ENCODE peak calls at places on chromosomes 12 and 14, in eight cellular contexts. W is GM23248, Q is endodermal cell, E is endothelial cell of umbilical vein, P is H9, X is mammary epithelial cell, H is SK-N-SH, J is PC-3. R is an unnamed sample. For H3K4me1, the result is how much of the 10 kb centered on the place peaks cover.

GRCh38 chr12:30896461-30896860 is 30.1 kb upstream of the TSPAN11 start:
- DNase-seq in W (peak), Q (no peak), E (no peak), P (no peak), X (no peak), H (no peak), J (no peak), R (no peak)

GRCh38 chr12:69519871-69520270 is 49.7 kb downstream of the FRS2 start:
- DNase-seq in W (no peak), Q (no peak), E (no peak), P (no peak), X (peak), H (no peak), J (no peak), R (no peak)

GRCh38 chr12:121124402-121125109 is 8.1 kb upstream of the P2RX7 start:
- DNase-seq in W (peak), Q (peak), E (peak), P (no peak), X (peak), H (no peak), J (peak), R (no peak)

GRCh38 chr12:5309654-5310053 is 122.3 kb upstream of the NTF3 start:
- DNase-seq in W (peak), Q (no peak), E (no peak), P (no peak), X (peak), H (peak), J (no peak), R (no peak)

GRCh38 chr14:100138082-100138787 is 21.2 kb downstream of the DEGS2 start:
- DNase-seq in W (no peak), Q (no peak), E (no peak), P (no peak), X (no peak), H (no peak), J (no peak), R (no peak)

GRCh38 chr14:105300542-105301102 is at the start of gene BRF1:
- DNase-seq in W (peak), Q (peak), E (peak), P (peak), X (peak), H (peak), J (peak), R (peak)

GRCh38 chr12:129186952-129187351 is 333.7 kb downstream of the GLT1D1 start:
- DNase-seq in W (no peak), Q (peak), E (no peak), P (no peak), X (no peak), H (peak), J (peak), R (peak)

GRCh38 chr14:73958591-73958990 is 8.5 kb downstream of the COQ6 start:
- DNase-seq in W (no peak), Q (no peak), E (no peak), P (no peak), X (no peak), H (no peak), J (no peak), R (no peak)

GRCh38 chr14:92549853-92550244 is 36.3 kb downstream of the RIN3 start:
- DNase-seq in W (peak), Q (no peak), E (no peak), P (no peak), X (no peak), H (no peak), J (no peak), R (no peak)

GRCh38 chr14:101010293-101010692 is 106.8 kb upstream of the RTL1 start:
- DNase-seq in W (no peak), Q (no peak), E (no peak), P (peak), X (no peak), H (peak), J (no peak), R (no peak)

GRCh38 chr12:53618340-53618739 is 7.8 kb downstream of the ATF7 start:
- DNase-seq in W (peak), Q (no peak), E (no peak), P (no peak), X (no peak), H (no peak), J (no peak), R (no peak)
- H3K9ac ChIP-seq in W (peak), Q (no peak), E (peak), P (no peak), X (no peak), H (no peak), J (peak), R (no peak)

GRCh38 chr12:2411011-2411410 is 358.2 kb downstream of the CACNA1C start:
- DNase-seq in W (no peak), Q (no peak), E (no peak), P (no peak), X (no peak), H (no peak), J (no peak), R (no peak)

GRCh38 chr12:2412305-2412643 is 359.5 kb downstream of the CACNA1C start:
- DNase-seq in W (no peak), Q (peak), E (no peak), P (no peak), X (no peak), H (peak), J (no peak), R (no peak)

GRCh38 chr12:2411586-2412304 is 359.0 kb downstream of the CACNA1C start:
- DNase-seq in W (no peak), Q (peak), E (no peak), P (peak), X (no peak), H (peak), J (no peak), R (no peak)

GRCh38 chr12:2409656-2410265 is 357.0 kb downstream of the CACNA1C start:
- DNase-seq in W (no peak), Q (no peak), E (no peak), P (no peak), X (no peak), H (no peak), J (no peak), R (no peak)

GRCh38 chr12:2410490-2410889 is 357.7 kb downstream of the CACNA1C start:
- DNase-seq in W (no peak), Q (no peak), E (no peak), P (no peak), X (no peak), H (no peak), J (no peak), R (no peak)
- H3K4me1 ChIP-seq in W (under half), Q (under half), E (under half), P (under half), X (under half), H (under half), J (under half), R (under half)

GRCh38 chr14:94077823-94078222 is 3.2 kb downstream of the DDX24 start:
- DNase-seq in W (no peak), Q (no peak), E (no peak), P (no peak), X (no peak), H (no peak), J (no peak), R (no peak)

GRCh38 chr14:94081386-94081820 is 293 bp downstream of the IFI27L1 start:
- DNase-seq in W (peak), Q (no peak), E (no peak), P (no peak), X (no peak), H (no peak), J (peak), R (no peak)

GRCh38 chr14:94080606-94081385 is at the start of the genes DDX24 and IFI27L1:
- DNase-seq in W (peak), Q (peak), E (peak), P (peak), X (peak), H (peak), J (peak), R (peak)

GRCh38 chr14:94077111-94077821 is 3.7 kb downstream of the DDX24 start:
- DNase-seq in W (peak), Q (no peak), E (no peak), P (no peak), X (no peak), H (no peak), J (no peak), R (no peak)

DNA sequence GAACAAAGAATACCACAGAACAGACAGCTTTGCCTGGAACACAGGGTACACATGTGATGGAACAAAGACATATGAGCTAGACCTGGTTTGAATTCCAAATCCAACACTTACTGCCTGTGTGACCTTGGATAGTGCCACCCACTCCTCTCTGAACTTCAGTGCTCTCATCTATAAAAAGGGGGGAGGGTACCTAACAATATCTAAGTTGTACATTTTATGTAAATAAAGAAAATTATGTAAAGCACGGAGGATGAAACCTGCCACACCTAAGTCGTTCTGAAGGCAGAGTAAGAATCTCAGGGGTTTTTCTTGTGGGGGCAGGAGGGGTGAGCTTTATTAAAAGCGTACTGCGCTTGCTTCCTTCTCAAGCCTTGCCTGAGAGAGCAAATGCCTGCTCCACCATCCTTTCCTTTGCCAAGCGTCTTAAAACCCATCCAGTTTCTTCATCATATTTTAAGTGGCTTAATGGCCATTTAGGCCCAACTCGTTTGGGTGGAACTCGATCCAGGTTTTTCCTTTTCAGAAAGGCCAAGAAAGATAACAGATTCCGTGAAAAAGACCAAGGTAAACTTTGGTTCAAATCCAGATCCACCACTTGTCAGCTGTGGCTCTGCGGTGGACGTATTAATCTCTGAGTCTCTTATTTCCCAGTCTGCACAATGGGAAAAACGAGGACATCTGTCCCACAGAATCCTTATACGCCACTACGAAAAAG is 954 bp downstream of the DDX24 start:
- DNase-seq in W (peak), Q (no peak), E (peak), P (no peak), X (no peak), H (no peak), J (no peak), R (peak)
- H3K9ac ChIP-seq in W (peak), Q (peak), E (peak), P (peak), X (peak), H (peak), J (peak), R (peak)

DNA sequence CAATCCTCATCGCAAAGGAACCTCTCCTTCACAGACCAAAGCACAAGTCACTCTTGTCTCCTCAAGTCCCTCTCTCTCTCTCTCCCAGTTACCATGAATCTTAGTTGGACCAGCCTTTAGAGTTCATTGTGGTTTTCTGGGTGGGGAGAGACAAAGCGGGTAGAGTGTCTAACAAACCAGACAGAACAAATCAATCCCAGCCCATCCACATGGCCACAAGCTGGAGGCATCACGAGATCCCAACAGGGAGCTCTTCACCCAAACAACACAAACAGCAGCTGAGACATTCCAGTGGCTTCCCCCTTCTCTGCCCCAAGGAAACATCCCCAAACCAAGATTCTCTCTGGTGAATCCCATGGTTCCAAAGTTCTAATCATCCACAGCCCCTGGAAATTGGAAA is 22.4 kb downstream of the ACTN1 start:
- DNase-seq in W (peak), Q (no peak), E (no peak), P (no peak), X (no peak), H (no peak), J (no peak), R (no peak)
- H3K4me1 ChIP-seq in W (half or more), Q (under half), E (half or more), P (under half), X (half or more), H (half or more), J (under half), R (under half)

GRCh38 chr12:101783150-101783549 is 43.9 kb upstream of the SYCP3 start:
- DNase-seq in W (no peak), Q (no peak), E (no peak), P (no peak), X (no peak), H (no peak), J (no peak), R (no peak)
- H3K9ac ChIP-seq in W (no peak), Q (no peak), E (no peak), P (no peak), X (no peak), H (no peak), J (no peak), R (no peak)

GRCh38 chr14:64646103-64646502 is 58.1 kb upstream of the PLEKHG3 start:
- DNase-seq in W (peak), Q (no peak), E (no peak), P (no peak), X (no peak), H (no peak), J (no peak), R (no peak)
- H3K4me1 ChIP-seq in W (under half), Q (under half), E (under half), P (under half), X (under half), H (under half), J (under half), R (under half)

R was measured in DND-41.